ENCODE peak calls at places on chromosomes 5 and 9, in nine cellular contexts. One of them, this sample, is unnamed. For H3K9me3, the result is how much of the 10 kb centered on the place peaks cover.

GRCh38 chr9:108445431-108446018 is 410.3 kb downstream of the ACTL7B start:
- DNase-seq in pancreas: no peak
- DNase-seq in cardiac muscle cell: no peak
- DNase-seq in psoas muscle: no peak
- DNase-seq in heart right ventricle: no peak
- DNase-seq in WERI-Rb-1: no peak
- DNase-seq in stomach: no peak
- DNase-seq in heart left ventricle: no peak
- DNase-seq in fibroblast of lung: no peak
- DNase-seq in this sample: no peak

GRCh38 chr5:15267966-15268365 is 232.0 kb upstream of the FBXL7 start:
- DNase-seq in pancreas: no peak
- DNase-seq in cardiac muscle cell: no peak
- DNase-seq in psoas muscle: no peak
- DNase-seq in heart right ventricle: no peak
- DNase-seq in WERI-Rb-1: no peak
- DNase-seq in stomach: no peak
- DNase-seq in heart left ventricle: no peak
- DNase-seq in fibroblast of lung: no peak
- DNase-seq in this sample: no peak

GRCh38 chr5:68898961-68899471 is 194.8 kb upstream of the SLC30A5 start:
- DNase-seq in pancreas: no peak
- DNase-seq in cardiac muscle cell: peak
- DNase-seq in psoas muscle: no peak
- DNase-seq in heart right ventricle: no peak
- DNase-seq in WERI-Rb-1: peak
- DNase-seq in stomach: no peak
- DNase-seq in heart left ventricle: no peak
- DNase-seq in fibroblast of lung: peak
- DNase-seq in this sample: no peak

GRCh38 chr5:16886366-16886736 is 49.7 kb downstream of the MYO10 start:
- DNase-seq in pancreas: no peak
- DNase-seq in cardiac muscle cell: peak
- DNase-seq in psoas muscle: no peak
- DNase-seq in heart right ventricle: no peak
- DNase-seq in WERI-Rb-1: no peak
- DNase-seq in stomach: no peak
- DNase-seq in heart left ventricle: no peak
- DNase-seq in fibroblast of lung: peak
- DNase-seq in this sample: no peak

GRCh38 chr5:35971186-35971877 is 19.9 kb downstream of the UGT3A1 start:
- DNase-seq in pancreas: no peak
- DNase-seq in cardiac muscle cell: no peak
- DNase-seq in psoas muscle: no peak
- DNase-seq in heart right ventricle: no peak
- DNase-seq in WERI-Rb-1: no peak
- DNase-seq in stomach: no peak
- DNase-seq in heart left ventricle: no peak
- DNase-seq in fibroblast of lung: peak
- DNase-seq in this sample: no peak

GRCh38 chr5:82720213-82720612 is 357.0 kb downstream of the TMEM167A start:
- DNase-seq in pancreas: no peak
- DNase-seq in cardiac muscle cell: no peak
- DNase-seq in psoas muscle: no peak
- DNase-seq in heart right ventricle: no peak
- DNase-seq in WERI-Rb-1: no peak
- DNase-seq in stomach: no peak
- DNase-seq in heart left ventricle: no peak
- DNase-seq in fibroblast of lung: no peak
- DNase-seq in this sample: no peak

GRCh38 chr9:93244510-93245436 is 60.8 kb downstream of the WNK2 start:
- DNase-seq in pancreas: peak
- DNase-seq in cardiac muscle cell: no peak
- DNase-seq in psoas muscle: no peak
- DNase-seq in heart right ventricle: no peak
- DNase-seq in WERI-Rb-1: no peak
- DNase-seq in stomach: no peak
- DNase-seq in heart left ventricle: no peak
- DNase-seq in fibroblast of lung: no peak
- DNase-seq in this sample: no peak

GRCh38 chr5:42612997-42613396 is 143.6 kb upstream of the CCDC152 start:
- DNase-seq in pancreas: no peak
- DNase-seq in cardiac muscle cell: peak
- DNase-seq in psoas muscle: no peak
- DNase-seq in heart right ventricle: no peak
- DNase-seq in WERI-Rb-1: no peak
- DNase-seq in stomach: no peak
- DNase-seq in heart left ventricle: no peak
- DNase-seq in fibroblast of lung: peak
- DNase-seq in this sample: no peak

GRCh38 chr5:77146896-77147295 is 59.8 kb upstream of the ZBED3 start:
- DNase-seq in pancreas: no peak
- DNase-seq in cardiac muscle cell: no peak
- DNase-seq in psoas muscle: no peak
- DNase-seq in heart right ventricle: no peak
- DNase-seq in WERI-Rb-1: no peak
- DNase-seq in stomach: no peak
- DNase-seq in heart left ventricle: no peak
- DNase-seq in fibroblast of lung: no peak
- DNase-seq in this sample: no peak

GRCh38 chr5:154168395-154168794 is 22.1 kb upstream of the GALNT10 start:
- DNase-seq in pancreas: no peak
- DNase-seq in cardiac muscle cell: no peak
- DNase-seq in psoas muscle: peak
- DNase-seq in heart right ventricle: no peak
- DNase-seq in WERI-Rb-1: no peak
- DNase-seq in stomach: no peak
- DNase-seq in heart left ventricle: no peak
- DNase-seq in fibroblast of lung: no peak
- DNase-seq in this sample: no peak

DNA sequence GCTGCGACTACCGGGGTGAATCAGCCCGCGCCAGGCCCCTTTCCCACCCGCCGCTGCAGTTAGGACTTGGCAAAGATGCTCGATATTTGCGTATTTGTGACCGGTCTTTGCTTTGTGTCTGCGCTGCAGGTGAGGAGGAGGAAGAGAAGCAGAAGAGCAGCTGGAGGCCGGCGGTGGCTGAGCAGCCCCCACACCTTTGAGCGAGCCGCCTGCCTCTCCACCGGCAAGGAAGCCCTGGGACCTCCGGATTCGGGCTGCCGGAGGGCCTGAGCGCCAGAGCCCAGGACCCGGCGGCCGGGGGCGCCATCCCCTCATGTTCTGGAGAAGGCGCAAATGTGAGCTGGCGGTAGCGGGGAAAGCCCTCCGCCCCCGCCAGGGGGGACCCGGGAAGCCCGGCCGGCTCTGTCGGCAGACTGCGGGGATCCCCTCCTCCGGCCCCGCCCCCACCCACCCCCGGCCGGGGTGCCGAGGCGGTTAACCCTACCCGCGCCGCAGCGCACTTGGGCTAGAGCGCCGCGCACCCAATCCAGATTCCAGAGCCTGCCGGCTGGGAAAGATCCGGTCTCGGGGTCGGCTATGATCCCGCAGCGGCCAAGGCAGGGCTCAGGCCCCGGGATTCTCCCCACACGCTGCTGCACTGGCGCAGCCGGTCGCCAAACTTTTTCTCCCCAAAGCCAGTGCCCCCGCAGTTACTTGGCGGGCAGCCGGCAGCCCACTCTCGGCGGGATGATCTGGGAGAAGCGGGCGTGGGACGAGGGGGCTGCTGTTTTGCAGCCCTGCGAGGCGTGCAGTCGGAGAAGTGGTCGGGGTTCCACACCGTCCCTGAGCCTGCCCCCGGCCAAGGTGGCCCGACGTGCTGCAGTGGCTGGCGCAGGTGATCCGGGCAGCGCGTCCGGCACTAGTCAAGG is 800 bp upstream of the KCNN2 start:
- DNase-seq in pancreas: peak
- DNase-seq in cardiac muscle cell: no peak
- DNase-seq in psoas muscle: peak
- DNase-seq in heart right ventricle: peak
- DNase-seq in WERI-Rb-1: peak
- DNase-seq in stomach: no peak
- DNase-seq in heart left ventricle: peak
- DNase-seq in fibroblast of lung: no peak
- DNase-seq in this sample: no peak
- TF ChIP-seq CTCF in pancreas: no peak
- TF ChIP-seq CTCF in cardiac muscle cell: no peak
- TF ChIP-seq CTCF in psoas muscle: peak
- TF ChIP-seq CTCF in heart right ventricle: peak
- TF ChIP-seq CTCF in WERI-Rb-1: peak
- TF ChIP-seq CTCF in stomach: no peak
- TF ChIP-seq CTCF in heart left ventricle: peak
- TF ChIP-seq CTCF in fibroblast of lung: peak
- TF ChIP-seq CTCF in this sample: peak

GRCh38 chr9:77017505-77017894 is 2.0 kb upstream of the FOXB2 start:
- DNase-seq in pancreas: no peak
- DNase-seq in cardiac muscle cell: no peak
- DNase-seq in psoas muscle: no peak
- DNase-seq in heart right ventricle: no peak
- DNase-seq in WERI-Rb-1: no peak
- DNase-seq in stomach: no peak
- DNase-seq in heart left ventricle: no peak
- DNase-seq in fibroblast of lung: no peak
- DNase-seq in this sample: no peak

GRCh38 chr9:77019010-77019809 is at the start of gene FOXB2:
- DNase-seq in pancreas: peak
- DNase-seq in cardiac muscle cell: no peak
- DNase-seq in psoas muscle: no peak
- DNase-seq in heart right ventricle: no peak
- DNase-seq in WERI-Rb-1: no peak
- DNase-seq in stomach: no peak
- DNase-seq in heart left ventricle: no peak
- DNase-seq in fibroblast of lung: no peak
- DNase-seq in this sample: no peak

GRCh38 chr9:77019810-77020437 is 469 bp downstream of the FOXB2 start:
- DNase-seq in pancreas: peak
- DNase-seq in cardiac muscle cell: no peak
- DNase-seq in psoas muscle: no peak
- DNase-seq in heart right ventricle: no peak
- DNase-seq in WERI-Rb-1: no peak
- DNase-seq in stomach: no peak
- DNase-seq in heart left ventricle: no peak
- DNase-seq in fibroblast of lung: no peak
- DNase-seq in this sample: no peak

GRCh38 chr9:77016526-77017504 is 2.6 kb upstream of the FOXB2 start:
- DNase-seq in pancreas: no peak
- DNase-seq in cardiac muscle cell: no peak
- DNase-seq in psoas muscle: no peak
- DNase-seq in heart right ventricle: no peak
- DNase-seq in WERI-Rb-1: no peak
- DNase-seq in stomach: no peak
- DNase-seq in heart left ventricle: no peak
- DNase-seq in fibroblast of lung: no peak
- DNase-seq in this sample: no peak

GRCh38 chr9:77018058-77019009 is 1.1 kb upstream of the FOXB2 start:
- DNase-seq in pancreas: peak
- DNase-seq in cardiac muscle cell: no peak
- DNase-seq in psoas muscle: no peak
- DNase-seq in heart right ventricle: no peak
- DNase-seq in WERI-Rb-1: peak
- DNase-seq in stomach: no peak
- DNase-seq in heart left ventricle: no peak
- DNase-seq in fibroblast of lung: no peak
- DNase-seq in this sample: no peak
- H3K9me3 ChIP-seq in pancreas: under half
- H3K9me3 ChIP-seq in cardiac muscle cell: under half
- H3K9me3 ChIP-seq in psoas muscle: under half
- H3K9me3 ChIP-seq in heart right ventricle: under half
- H3K9me3 ChIP-seq in WERI-Rb-1: under half
- H3K9me3 ChIP-seq in stomach: under half
- H3K9me3 ChIP-seq in heart left ventricle: under half
- H3K9me3 ChIP-seq in fibroblast of lung: under half
- H3K9me3 ChIP-seq in this sample: under half

DNA sequence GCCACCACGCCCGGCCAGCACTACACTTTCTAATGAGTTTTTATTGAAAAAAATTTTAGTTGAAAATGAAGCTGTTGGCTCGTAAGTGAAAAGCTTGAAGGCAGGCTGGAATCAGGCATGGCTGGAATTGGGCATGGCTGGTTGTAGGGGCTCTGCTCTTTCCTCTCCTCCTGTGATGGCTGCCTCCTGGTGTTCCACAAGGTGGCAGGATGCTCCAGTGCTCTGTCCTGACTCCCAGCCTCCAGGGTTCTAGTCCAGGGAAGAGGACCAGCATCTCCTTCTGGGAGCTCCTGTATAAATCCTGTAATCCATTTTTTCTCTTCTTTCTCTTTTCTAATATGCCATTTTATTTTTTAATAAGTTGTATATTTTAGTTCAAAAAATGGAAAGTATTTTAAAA is 57.2 kb upstream of the DHFR start:
- DNase-seq in pancreas: no peak
- DNase-seq in cardiac muscle cell: peak
- DNase-seq in psoas muscle: no peak
- DNase-seq in heart right ventricle: no peak
- DNase-seq in WERI-Rb-1: peak
- DNase-seq in stomach: no peak
- DNase-seq in heart left ventricle: no peak
- DNase-seq in fibroblast of lung: peak
- DNase-seq in this sample: no peak
- TF ChIP-seq CTCF in pancreas: no peak
- TF ChIP-seq CTCF in cardiac muscle cell: peak
- TF ChIP-seq CTCF in psoas muscle: no peak
- TF ChIP-seq CTCF in heart right ventricle: peak
- TF ChIP-seq CTCF in WERI-Rb-1: peak
- TF ChIP-seq CTCF in stomach: no peak
- TF ChIP-seq CTCF in heart left ventricle: peak
- TF ChIP-seq CTCF in fibroblast of lung: peak
- TF ChIP-seq CTCF in this sample: peak

DNA sequence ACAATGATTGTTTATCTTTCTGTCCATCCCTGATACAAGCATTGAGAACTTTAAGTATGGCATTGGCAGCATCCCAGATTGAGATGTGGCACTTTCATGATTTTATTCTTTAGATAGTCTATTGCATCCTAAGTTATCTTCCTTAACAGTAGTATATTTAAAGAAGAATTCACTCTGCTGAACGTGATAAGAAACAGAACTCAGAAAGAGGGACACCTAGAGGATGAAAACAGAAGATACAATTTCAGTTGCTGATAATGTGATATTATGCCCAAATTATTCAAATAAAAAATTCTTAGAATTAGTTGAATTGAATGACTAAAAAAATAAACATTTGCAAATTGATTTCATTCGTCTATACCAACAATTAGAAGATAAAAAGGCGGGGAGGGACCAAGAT is 218.1 kb upstream of the DMRTA1 start:
- DNase-seq in pancreas: no peak
- DNase-seq in cardiac muscle cell: peak
- DNase-seq in psoas muscle: no peak
- DNase-seq in heart right ventricle: no peak
- DNase-seq in WERI-Rb-1: no peak
- DNase-seq in stomach: no peak
- DNase-seq in heart left ventricle: no peak
- DNase-seq in fibroblast of lung: no peak
- DNase-seq in this sample: no peak
- H3K9me3 ChIP-seq in pancreas: under half
- H3K9me3 ChIP-seq in cardiac muscle cell: under half
- H3K9me3 ChIP-seq in psoas muscle: under half
- H3K9me3 ChIP-seq in heart right ventricle: under half
- H3K9me3 ChIP-seq in WERI-Rb-1: under half
- H3K9me3 ChIP-seq in stomach: under half
- H3K9me3 ChIP-seq in heart left ventricle: under half
- H3K9me3 ChIP-seq in fibroblast of lung: under half
- H3K9me3 ChIP-seq in this sample: under half

GRCh38 chr5:1118738-1119137 is 6.9 kb upstream of the SLC12A7 start:
- DNase-seq in pancreas: peak
- DNase-seq in cardiac muscle cell: peak
- DNase-seq in psoas muscle: no peak
- DNase-seq in heart right ventricle: no peak
- DNase-seq in WERI-Rb-1: no peak
- DNase-seq in stomach: peak
- DNase-seq in heart left ventricle: peak
- DNase-seq in fibroblast of lung: peak
- DNase-seq in this sample: no peak
- TF ChIP-seq CTCF in pancreas: no peak
- TF ChIP-seq CTCF in cardiac muscle cell: no peak
- TF ChIP-seq CTCF in psoas muscle: no peak
- TF ChIP-seq CTCF in heart right ventricle: no peak
- TF ChIP-seq CTCF in WERI-Rb-1: no peak
- TF ChIP-seq CTCF in stomach: no peak
- TF ChIP-seq CTCF in heart left ventricle: no peak
- TF ChIP-seq CTCF in fibroblast of lung: no peak
- TF ChIP-seq CTCF in this sample: no peak

This sample was measured in lower lobe of right lung.